ENCODE peak calls at places on chromosomes 4 and X, in ten cellular contexts. I is thoracic aorta, S is cardiac muscle cell, O is breast epithelium, W is lower lobe of right lung, T is BJ, F is retinal pigment epithelial cell, D is ovary, C is osteocyte, U is A549. R is an unnamed sample.

GRCh38 chr4:140296335-140296753 is 77.1 kb upstream of the SCOC start:
- DNase-seq in I (peak), S (peak), O (peak), W (no peak), T (peak), F (no peak), D (peak), C (no peak), U (peak), R (peak)

GRCh38 chr4:2943364-2944090 is 19.7 kb downstream of the NOP14 start:
- DNase-seq in I (no peak), S (no peak), O (no peak), W (no peak), T (no peak), F (no peak), D (no peak), C (no peak), U (no peak), R (no peak)

GRCh38 chr4:145936142-145937020 is 2.2 kb downstream of the ZNF827 start:
- DNase-seq in I (no peak), S (peak), O (peak), W (peak), T (no peak), F (peak), D (peak), C (peak), U (peak), R (peak)

GRCh38 chr4:184628103-184628502 is 21.1 kb downstream of the CASP3 start:
- DNase-seq in I (no peak), S (no peak), O (no peak), W (no peak), T (no peak), F (no peak), D (no peak), C (no peak), U (no peak), R (no peak)

GRCh38 chrX:31038585-31039326 is 33.1 kb downstream of the FTHL17 start:
- DNase-seq in I (no peak), S (peak), O (no peak), W (no peak), T (no peak), F (peak), D (peak), C (no peak), U (peak), R (peak)

GRCh38 chr4:85953651-85954018 is 406.2 kb downstream of the MAPK10 start:
- DNase-seq in I (no peak), S (peak), O (no peak), W (no peak), T (no peak), F (peak), D (no peak), C (no peak), U (peak), R (peak)

GRCh38 chrX:147962476-147962875 is 18.7 kb upstream of the FMR1NB start:
- DNase-seq in I (no peak), S (no peak), O (no peak), W (no peak), T (peak), F (no peak), D (no peak), C (no peak), U (no peak), R (no peak)

GRCh38 chr4:40150932-40151331 is 45.9 kb upstream of the RHOH start:
- DNase-seq in I (no peak), S (no peak), O (no peak), W (no peak), T (no peak), F (no peak), D (no peak), C (no peak), U (no peak), R (no peak)

GRCh38 chrX:106247162-106247561 is 79.1 kb downstream of the PWWP3B start:
- DNase-seq in I (no peak), S (peak), O (no peak), W (no peak), T (no peak), F (peak), D (no peak), C (no peak), U (no peak), R (no peak)

GRCh38 chrX:37380920-37381319 is 31.8 kb downstream of the PRRG1 start:
- DNase-seq in I (no peak), S (peak), O (no peak), W (no peak), T (peak), F (no peak), D (no peak), C (no peak), U (peak), R (peak)

GRCh38 chrX:144040793-144041192 is 156.9 kb downstream of the UBE2NL start:
- DNase-seq in I (no peak), S (no peak), O (no peak), W (no peak), T (no peak), F (no peak), D (no peak), C (no peak), U (no peak), R (no peak)

GRCh38 chr4:107210450-107211239 is 174.5 kb upstream of the DKK2 start:
- DNase-seq in I (no peak), S (peak), O (no peak), W (no peak), T (no peak), F (no peak), D (no peak), C (no peak), U (no peak), R (peak)

GRCh38 chr4:105147226-105148151 is 813 bp downstream of the TET2 start:
- DNase-seq in I (no peak), S (peak), O (no peak), W (peak), T (no peak), F (no peak), D (peak), C (no peak), U (peak), R (peak)

GRCh38 chr4:144787365-144788263 is 141.7 kb downstream of the HHIP start:
- DNase-seq in I (no peak), S (peak), O (no peak), W (no peak), T (no peak), F (no peak), D (no peak), C (no peak), U (peak), R (peak)

GRCh38 chr4:6855692-6856297 is 53.8 kb upstream of the TBC1D14 start:
- DNase-seq in I (no peak), S (peak), O (no peak), W (no peak), T (peak), F (peak), D (no peak), C (no peak), U (peak), R (peak)

DNA sequence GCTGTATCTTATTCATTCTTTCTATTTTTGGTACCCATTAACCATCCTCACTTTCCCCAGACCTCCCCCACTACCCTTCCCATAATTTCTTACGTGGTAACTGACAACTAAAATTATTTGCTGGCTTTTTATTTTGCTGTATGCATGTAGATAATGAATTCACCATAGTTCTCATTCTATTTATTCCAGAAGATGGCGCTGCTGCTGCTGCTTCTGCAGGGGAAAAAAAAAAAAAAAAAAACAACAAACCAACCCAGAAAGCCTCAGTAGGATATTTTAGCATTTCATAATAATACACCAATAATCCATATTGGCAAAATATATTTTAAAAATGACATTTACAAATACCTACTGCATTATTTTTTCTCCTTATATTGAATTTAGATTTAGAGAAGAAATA is 416.6 kb upstream of the MAGEB18 start:
- DNase-seq in I (no peak), S (peak), O (no peak), W (no peak), T (no peak), F (no peak), D (no peak), C (no peak), U (peak), R (no peak)
- TF ChIP-seq CTCF in I (no peak), S (peak), O (no peak), W (no peak), T (no peak), F (peak), D (no peak), C (peak), U (peak), R (peak)

GRCh38 chrX:40663880-40664630 is 16.7 kb upstream of the CXorf38 start:
- DNase-seq in I (no peak), S (peak), O (no peak), W (no peak), T (peak), F (no peak), D (no peak), C (no peak), U (peak), R (peak)
- TF ChIP-seq CTCF in I (no peak), S (peak), O (no peak), W (peak), T (peak), F (peak), D (no peak), C (peak), U (peak), R (peak)

DNA sequence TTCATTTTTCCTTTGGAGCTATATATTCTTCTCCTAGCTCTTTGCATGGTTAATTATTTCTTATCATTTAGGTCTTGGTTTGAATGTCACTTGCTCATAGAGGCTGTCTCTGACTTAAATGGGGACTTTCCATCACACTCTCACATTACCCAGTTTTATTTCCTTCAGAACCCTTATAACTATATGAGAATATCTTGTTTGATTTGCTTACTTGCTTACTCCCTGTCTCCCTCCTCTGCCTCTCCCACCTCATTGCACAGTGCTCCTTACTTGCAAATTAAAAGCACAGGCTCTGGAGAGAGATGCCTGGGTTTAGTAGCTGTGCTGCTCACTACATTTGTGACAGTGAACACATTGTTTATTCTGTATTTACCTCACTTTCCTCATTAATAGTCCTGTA is 174.6 kb downstream of the SOWAHB start:
- DNase-seq in I (no peak), S (peak), O (no peak), W (no peak), T (no peak), F (no peak), D (no peak), C (no peak), U (peak), R (peak)
- TF ChIP-seq CTCF in I (no peak), S (peak), O (no peak), W (no peak), T (peak), F (peak), D (no peak), C (peak), U (peak), R (peak)

GRCh38 chr4:41257901-41258300 is 1.2 kb downstream of the UCHL1 start:
- DNase-seq in I (no peak), S (no peak), O (no peak), W (no peak), T (no peak), F (no peak), D (no peak), C (no peak), U (no peak), R (no peak)

GRCh38 chr4:41260315-41260714 is 3.6 kb downstream of the UCHL1 start:
- DNase-seq in I (no peak), S (no peak), O (no peak), W (no peak), T (no peak), F (no peak), D (no peak), C (no peak), U (no peak), R (no peak)

GRCh38 chr4:41256740-41257256 is at the start of gene UCHL1:
- DNase-seq in I (no peak), S (peak), O (no peak), W (no peak), T (no peak), F (peak), D (peak), C (peak), U (peak), R (peak)

GRCh38 chr4:41257257-41257900 is 651 bp downstream of the UCHL1 start:
- DNase-seq in I (peak), S (peak), O (no peak), W (peak), T (no peak), F (no peak), D (peak), C (peak), U (peak), R (peak)

DNA sequence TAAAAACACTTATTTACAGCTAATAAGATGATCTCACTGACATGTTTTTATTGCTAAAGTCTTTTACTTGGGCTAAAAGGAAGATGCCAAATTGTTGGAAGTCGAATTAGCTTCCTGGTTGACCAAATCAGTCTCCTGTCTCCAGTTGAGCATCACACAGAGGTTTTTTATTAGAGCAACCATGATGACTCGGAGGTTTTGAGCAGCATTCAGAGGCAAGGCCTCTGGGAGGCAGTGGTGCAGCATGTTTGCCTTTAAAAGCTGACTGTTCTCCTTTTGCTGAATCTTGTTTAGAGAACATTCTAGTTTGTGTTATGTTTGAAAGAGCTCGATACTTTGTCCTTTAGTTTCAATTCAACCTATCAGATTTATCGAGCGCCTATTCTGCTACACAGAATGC is 2.1 kb downstream of the UCHL1 start:
- DNase-seq in I (no peak), S (peak), O (no peak), W (no peak), T (peak), F (no peak), D (peak), C (no peak), U (peak), R (peak)
- TF ChIP-seq CTCF in I (peak), S (peak), O (no peak), W (peak), T (peak), F (peak), D (peak), C (peak), U (peak), R (peak)

GRCh38 chrX:154428176-154429171 is at the start of gene ATP6AP1:
- DNase-seq in I (peak), S (peak), O (peak), W (peak), T (peak), F (peak), D (peak), C (peak), U (peak), R (peak)
- TF ChIP-seq CTCF in I (no peak), S (no peak), O (no peak), W (no peak), T (no peak), F (peak), D (no peak), C (no peak), U (no peak), R (no peak)

GRCh38 chrX:100819837-100820666 is at the start of gene CSTF2:
- DNase-seq in I (peak), S (peak), O (peak), W (peak), T (peak), F (peak), D (peak), C (peak), U (peak), R (peak)
- TF ChIP-seq CTCF in I (peak), S (peak), O (no peak), W (no peak), T (peak), F (no peak), D (no peak), C (no peak), U (no peak), R (no peak)

DNA sequence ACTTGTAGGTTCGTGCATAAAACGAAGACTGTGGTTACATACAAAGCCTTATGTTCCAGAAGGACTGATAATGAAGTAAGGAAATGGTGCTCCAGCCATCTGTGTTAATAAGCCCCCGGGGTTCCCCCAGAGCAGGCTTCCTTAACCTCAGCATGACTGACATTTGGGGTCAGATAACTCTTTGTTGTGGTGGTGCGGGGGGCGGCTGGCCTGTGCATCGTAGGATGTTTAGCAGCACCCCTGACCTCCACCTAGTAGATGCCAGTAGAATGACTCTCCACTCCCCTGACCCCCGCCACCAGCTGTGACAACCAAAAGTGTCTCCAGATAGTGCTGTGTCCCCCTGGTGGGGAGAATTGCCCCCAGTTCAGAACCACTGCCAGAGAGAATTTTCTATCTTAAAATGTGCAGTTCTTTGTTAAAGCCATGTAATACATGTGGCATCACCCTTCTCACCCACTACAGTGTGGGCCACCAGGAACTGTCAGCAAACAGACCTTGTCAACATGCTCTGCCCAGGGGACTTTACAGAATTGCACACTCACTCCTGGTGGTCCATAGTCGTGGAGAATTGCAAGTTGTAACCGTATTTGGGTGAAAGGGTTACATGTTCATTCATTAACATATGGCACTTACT is 7.5 kb downstream of the SH3KBP1 start:
- DNase-seq in I (no peak), S (no peak), O (no peak), W (no peak), T (no peak), F (no peak), D (no peak), C (no peak), U (no peak), R (no peak)
- TF ChIP-seq CTCF in I (no peak), S (no peak), O (no peak), W (no peak), T (no peak), F (no peak), D (no peak), C (no peak), U (no peak), R (no peak)

DNA sequence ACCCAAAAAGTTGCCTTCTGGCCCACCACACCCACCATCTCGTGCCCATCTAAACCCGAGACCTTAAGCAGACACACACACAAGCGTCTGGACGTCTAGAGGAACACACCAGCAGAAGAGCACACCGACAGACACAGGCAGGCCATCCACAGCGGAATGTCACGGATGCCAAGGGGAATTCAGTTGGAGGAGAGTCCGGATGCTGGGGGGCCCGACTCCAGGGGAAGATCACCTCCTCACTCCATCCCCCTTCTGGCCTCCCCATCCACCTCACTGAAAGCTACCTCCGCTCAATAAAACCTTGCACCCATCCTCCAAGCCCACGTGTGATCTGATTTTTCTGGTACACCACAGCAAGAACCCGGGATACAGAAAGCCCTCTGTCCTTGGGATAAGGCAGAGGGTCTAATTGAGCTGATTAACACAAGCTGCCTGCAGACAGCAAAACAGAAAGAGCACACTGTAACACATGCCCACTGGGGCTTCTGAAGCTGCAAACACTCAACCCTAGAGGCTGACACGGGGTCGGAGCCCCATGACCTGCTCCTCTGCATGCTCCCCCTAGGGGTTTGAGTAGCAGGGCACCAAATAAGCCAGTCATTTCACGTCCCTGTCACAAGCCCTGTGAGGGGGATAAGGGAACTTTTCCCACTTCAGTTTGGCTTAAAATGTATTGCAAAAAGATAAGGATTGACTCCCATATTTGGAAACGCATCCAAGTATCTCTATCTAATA is 339.6 kb upstream of the PCDH10 start:
- DNase-seq in I (no peak), S (no peak), O (no peak), W (no peak), T (no peak), F (no peak), D (no peak), C (no peak), U (no peak), R (no peak)
- TF ChIP-seq CTCF in I (no peak), S (no peak), O (no peak), W (no peak), T (no peak), F (no peak), D (no peak), C (no peak), U (no peak), R (no peak)

R was measured in HFFc6.